ENCODE peak calls at places on chromosomes 11 and 22, in five cellular contexts. P is fibroblast of lung, U is fibroblast of pulmonary artery, L is cardiac fibroblast, I is foreskin fibroblast. J is an unnamed sample.

GRCh38 chr11:46296520-46297448 is 19.3 kb downstream of the CREB3L1 start:
- DNase-seq in P (peak; percentile 99), U (peak; percentile 97), L (peak; percentile 92), I (peak; percentile 86), J (peak; percentile 73)

GRCh38 chr11:30608534-30608933 is 22.4 kb upstream of the MPPED2 start:
- DNase-seq in P (no peak), U (no peak), L (no peak), I (no peak), J (no peak)

GRCh38 chr22:35838849-35839646 is 121.4 kb downstream of the APOL5 start:
- DNase-seq in P (peak; percentile 68), U (peak; percentile 80), L (peak; percentile 84), I (peak; percentile 90), J (peak; percentile 61)

GRCh38 chr11:134558916-134559616 is 147.0 kb upstream of the B3GAT1 start:
- DNase-seq in P (no peak), U (no peak), L (no peak), I (no peak), J (no peak)

GRCh38 chr11:7871056-7871455 is 60.0 kb downstream of the OR10A6 start:
- DNase-seq in P (no peak), U (peak; percentile 61), L (peak; percentile 65), I (peak; percentile 68), J (no peak)

GRCh38 chr11:71294846-71295600 is 42.6 kb upstream of the SHANK2 start:
- DNase-seq in P (no peak), U (no peak), L (no peak), I (no peak), J (no peak)

GRCh38 chr22:38491707-38492348 is 14.3 kb downstream of the DDX17 start:
- DNase-seq in P (no peak), U (no peak), L (no peak), I (no peak), J (no peak)

GRCh38 chr11:28274216-28274615 is 166.0 kb downstream of the METTL15 start:
- DNase-seq in P (no peak), U (no peak), L (no peak), I (no peak), J (no peak)

GRCh38 chr22:17171313-17172171 is 12.5 kb upstream of the HDHD5 start:
- DNase-seq in P (peak; percentile 86), U (peak; percentile 88), L (peak; percentile 89), I (peak; percentile 95), J (peak; percentile 31)

GRCh38 chr11:64844330-64845124 is at the start of gene CDC42BPG:
- DNase-seq in P (peak; percentile 53), U (peak; percentile 61), L (peak; percentile 50), I (peak; percentile 88), J (no peak)

GRCh38 chr11:94678236-94678635 is 89.9 kb upstream of the AMOTL1 start:
- DNase-seq in P (no peak), U (no peak), L (no peak), I (no peak), J (no peak)

GRCh38 chr11:130536106-130537040 is 87.9 kb downstream of the ADAMTS15 start:
- DNase-seq in P (peak; percentile 61), U (peak; percentile 34), L (peak; percentile 29), I (no peak), J (no peak)

GRCh38 chr11:65489706-65490310 is 9.0 kb upstream of the MALAT1 start:
- DNase-seq in P (peak; percentile 67), U (peak; percentile 60), L (peak; percentile 42), I (peak; percentile 68), J (no peak)

GRCh38 chr11:92782806-92783205 is 186.6 kb upstream of the MTNR1B start:
- DNase-seq in P (peak; percentile 34), U (no peak), L (peak; percentile 3), I (no peak), J (no peak)

GRCh38 chr11:5553347-5553746 is 5.0 kb upstream of the OR52H1 start:
- DNase-seq in P (no peak), U (no peak), L (no peak), I (peak; percentile 5), J (no peak)
- TF ChIP-seq CTCF in P (no peak), U (peak; percentile 1), L (peak; percentile 11), I (no peak), J (no peak)

GRCh38 chr11:10305262-10305963 is 540 bp downstream of the ADM start:
- DNase-seq in P (peak; percentile 18), U (no peak), L (peak; percentile 33), I (peak; percentile 67), J (no peak)
- H3K4me3 ChIP-seq in P (peak overlapping the region; percentile 93), U (peak overlapping the region; percentile 95), L (peak overlapping the region; percentile 89), I (peak overlapping the region; percentile 77), J (peak overlapping the region; percentile 98)

GRCh38 chr22:49959782-49960158 is 802 bp upstream of the PIM3 start:
- DNase-seq in P (peak; percentile 49), U (no peak), L (peak; percentile 49), I (peak; percentile 45), J (no peak)
- TF ChIP-seq CTCF in P (no peak), U (no peak), L (no peak), I (no peak), J (no peak)

GRCh38 chr22:41862160-41862529 is 29.2 kb downstream of the SREBF2 start:
- DNase-seq in P (peak; percentile 18), U (peak; percentile 40), L (peak; percentile 22), I (no peak), J (no peak)
- H3K4me3 ChIP-seq in P (no peak overlapping the region), U (no peak overlapping the region), L (no peak overlapping the region), I (no peak overlapping the region), J (no peak overlapping the region)

GRCh38 chr11:9363954-9364912 is 20.2 kb upstream of the IPO7 start:
- DNase-seq in P (peak; percentile 99), U (peak; percentile 97), L (peak; percentile 98), I (peak; percentile 99), J (peak; percentile 92)
- TF ChIP-seq CTCF in P (no peak), U (no peak), L (no peak), I (no peak), J (no peak)

DNA sequence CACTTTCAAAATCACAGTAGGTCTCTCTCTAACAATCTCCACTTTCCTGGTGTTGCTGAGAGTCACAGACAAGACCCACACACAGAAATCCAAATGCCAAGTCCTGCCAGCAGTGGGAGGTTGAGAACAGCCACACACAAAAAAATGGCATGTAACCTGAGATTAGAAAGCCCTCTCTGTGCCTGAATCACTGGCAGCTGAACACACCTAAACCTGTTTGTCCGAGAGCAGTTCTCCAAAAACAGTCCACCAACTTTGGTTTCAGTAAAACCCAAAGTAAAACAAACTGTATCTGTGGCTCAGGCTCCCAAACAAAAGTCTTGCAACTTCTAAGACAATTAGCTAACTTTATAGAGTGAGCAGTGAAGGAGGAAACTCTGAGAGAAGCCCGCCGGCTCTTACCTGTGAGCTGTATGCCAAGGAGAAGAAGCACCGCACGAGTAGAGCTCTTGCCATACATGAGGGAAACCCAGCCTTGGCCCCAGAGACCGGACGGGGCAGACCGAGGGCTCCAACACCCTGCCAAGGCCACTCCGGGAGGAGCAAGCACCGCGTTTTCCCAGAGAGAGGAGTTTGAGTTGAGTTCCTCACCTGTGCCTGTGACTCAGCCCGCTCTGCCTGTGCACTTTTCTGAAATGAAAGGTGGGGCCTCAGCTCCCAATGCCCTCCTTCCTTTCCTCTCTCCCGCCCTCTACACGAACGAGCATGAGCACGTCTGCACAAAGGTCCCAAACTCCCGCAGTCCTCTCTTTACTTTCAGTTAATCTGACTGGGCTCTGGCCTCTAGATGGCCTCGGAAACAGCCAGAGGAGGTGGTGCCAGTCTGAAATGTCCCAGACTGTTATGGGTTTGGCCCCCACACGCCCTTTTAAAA is at the start of gene MPZL2:
- DNase-seq in P (no peak), U (no peak), L (no peak), I (peak; percentile 10), J (no peak)
- H3K4me3 ChIP-seq in P (no peak within 1 kb of the TSS), U (peak within 1 kb of the TSS; percentile 15), L (no peak within 1 kb of the TSS), I (no peak within 1 kb of the TSS), J (no peak within 1 kb of the TSS)

DNA sequence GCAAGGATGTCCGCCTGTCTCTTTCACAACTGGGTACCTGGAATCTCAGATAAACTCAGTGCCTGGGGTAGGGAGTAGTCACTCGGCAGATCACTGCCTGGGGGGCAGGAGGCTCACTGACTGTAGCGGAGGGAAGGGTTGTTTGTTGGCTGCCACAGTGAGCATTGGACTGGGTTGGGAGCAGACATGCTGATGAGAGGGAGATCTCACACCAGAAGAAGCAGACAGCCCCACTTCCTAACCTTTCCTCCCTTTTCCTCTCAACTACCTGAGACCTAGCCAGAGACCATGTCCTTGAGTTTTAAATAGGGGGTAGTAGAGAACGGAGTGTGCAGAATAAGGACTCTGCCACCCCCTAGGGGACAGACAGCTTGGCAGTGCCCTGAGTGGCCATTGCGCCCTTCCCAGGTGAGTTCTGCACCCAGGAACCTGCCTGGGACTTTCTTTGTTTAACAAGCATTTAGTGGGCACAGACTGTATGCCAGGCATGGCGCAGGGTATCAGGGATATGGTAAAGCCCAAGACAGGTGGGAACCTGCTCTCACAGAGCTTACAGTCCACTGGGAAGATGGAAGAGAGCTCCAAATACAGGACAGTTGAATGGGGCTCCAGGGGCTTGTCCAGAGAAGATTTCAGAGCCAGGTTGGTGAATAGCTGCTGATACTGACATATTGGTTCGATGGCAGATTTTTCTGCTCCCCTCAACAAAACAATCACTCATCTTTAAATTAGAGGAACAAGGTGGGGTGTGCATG is 115.7 kb upstream of the NNMT start:
- DNase-seq in P (no peak), U (peak; percentile 45), L (no peak), I (peak; percentile 61), J (no peak)
- TF ChIP-seq CTCF in P (peak; percentile 31), U (peak; percentile 41), L (peak; percentile 52), I (peak; percentile 44), J (peak; percentile 45)